ENCODE peak calls at places on chromosomes 6 and 20, in nine cellular contexts. R, O, N, Y, M, F, H, V and X are unnamed samples.
A peak's percentile ranks its signal among the peaks of the same experiment; 100 is the strongest.

GRCh38 chr6:156109713-156110112 is 654.1 kb upstream of the NOX3 start:
- DNase-seq in R (no peak), O (no peak), N (peak; percentile 8), Y (no peak), M (no peak), F (no peak), H (no peak), V (no peak), X (no peak)

GRCh38 chr20:51382986-51383821 is 159.3 kb downstream of the NFATC2 start:
- DNase-seq in R (peak; percentile 37), O (no peak), N (no peak), Y (no peak), M (no peak), F (no peak), H (peak; percentile 71), V (no peak), X (no peak)

GRCh38 chr20:17966432-17967312 is 1.9 kb downstream of the SNX5 start:
- DNase-seq in R (peak; percentile 60), O (no peak), N (peak; percentile 42), Y (no peak), M (no peak), F (no peak), H (no peak), V (peak; percentile 30), X (no peak)

GRCh38 chr20:37336369-37337207 is 9.4 kb upstream of the SRC start:
- DNase-seq in R (no peak), O (no peak), N (peak; percentile 20), Y (no peak), M (peak; percentile 78), F (no peak), H (no peak), V (no peak), X (no peak)

GRCh38 chr6:16301511-16301910 is 63.1 kb downstream of the GMPR start:
- DNase-seq in R (no peak), O (no peak), N (no peak), Y (no peak), M (no peak), F (no peak), H (no peak), V (no peak), X (no peak)

GRCh38 chr20:18585134-18585533 is 2.7 kb upstream of the DTD1 start:
- DNase-seq in R (peak; percentile 47), O (no peak), N (peak; percentile 64), Y (no peak), M (no peak), F (no peak), H (no peak), V (peak; percentile 95), X (peak; percentile 98)

GRCh38 chr6:26207248-26207801 is 120.1 kb downstream of the HFE start:
- DNase-seq in R (no peak), O (no peak), N (no peak), Y (no peak), M (no peak), F (no peak), H (no peak), V (no peak), X (no peak)

GRCh38 chr6:46090115-46091079 is 39.4 kb upstream of the ENPP4 start:
- DNase-seq in R (peak; percentile 64), O (peak; percentile 19), N (peak; percentile 34), Y (peak; percentile 26), M (peak; percentile 70), F (peak; percentile 11), H (peak; percentile 66), V (peak; percentile 39), X (peak; percentile 22)

GRCh38 chr20:48827880-48828733 is at the start of gene PREX1:
- DNase-seq in R (peak; percentile 90), O (no peak), N (peak; percentile 61), Y (peak; percentile 83), M (peak; percentile 85), F (peak; percentile 52), H (peak; percentile 89), V (peak; percentile 80), X (peak; percentile 93)

GRCh38 chr6:12293931-12294800 is 4.0 kb downstream of the EDN1 start:
- DNase-seq in R (no peak), O (no peak), N (no peak), Y (no peak), M (no peak), F (no peak), H (no peak), V (no peak), X (no peak)

GRCh38 chr20:50380697-50381040 is 129.5 kb upstream of the PTPN1 start:
- DNase-seq in R (peak; percentile 66), O (no peak), N (peak; percentile 65), Y (no peak), M (no peak), F (peak; percentile 59), H (peak; percentile 53), V (peak; percentile 58), X (no peak)

GRCh38 chr20:20734475-20734948 is 22.1 kb upstream of the RALGAPA2 start:
- DNase-seq in R (no peak), O (no peak), N (no peak), Y (no peak), M (peak; percentile 52), F (no peak), H (no peak), V (no peak), X (no peak)

GRCh38 chr6:128498244-128498643 is 22.2 kb downstream of the PTPRK start:
- DNase-seq in R (no peak), O (no peak), N (no peak), Y (no peak), M (no peak), F (no peak), H (no peak), V (no peak), X (no peak)

GRCh38 chr6:44133003-44133931 is 5.9 kb downstream of the TMEM63B start:
- DNase-seq in R (peak; percentile 57), O (no peak), N (peak; percentile 39), Y (no peak), M (no peak), F (peak; percentile 21), H (peak; percentile 64), V (no peak), X (peak; percentile 57)

GRCh38 chr6:43242908-43243648 is at the start of gene TTBK1:
- DNase-seq in R (no peak), O (no peak), N (no peak), Y (peak; percentile 31), M (no peak), F (no peak), H (no peak), V (no peak), X (no peak)

GRCh38 chr6:7728855-7729590 is 3.1 kb downstream of the BMP6 start:
- DNase-seq in R (no peak), O (no peak), N (no peak), Y (no peak), M (no peak), F (no peak), H (no peak), V (no peak), X (no peak)

GRCh38 chr20:48864738-48865318 is 37.0 kb upstream of the PREX1 start:
- DNase-seq in R (no peak), O (no peak), N (no peak), Y (no peak), M (no peak), F (no peak), H (no peak), V (no peak), X (no peak)